ENCODE peak calls at places on chromosomes 11 and 22, in nine cellular contexts. U is A172; P is choroid plexus epithelial cell; H is activated T-cell treated with anti-CD3 and anti-CD28 coated beads, Interleukin-2, amount 50 U/mL, for 4 hours; M is upper lobe of left lung; F is stomach; W is NCI-H69; Y is stimulated activated CD4-positive, alpha-beta T cell treated with anti-CD3 and anti-CD28 coated beads, Interleukin-4, amount 100 ng/mL, for 48 hours; D is NCI-H1930. B is an unnamed sample.

GRCh38 chr22:46075764-46076531 is 74.4 kb upstream of the PPARA start:
- DNase-seq in U (no peak), P (no peak), H (no peak), M (peak; percentile 22), F (peak; percentile 24), W (peak; percentile 72), Y (no peak), D (no peak), B (no peak)

GRCh38 chr11:19934828-19935259 is 222.2 kb downstream of the NAV2 start:
- DNase-seq in U (peak; percentile 85), P (peak; percentile 38), H (no peak), M (no peak), F (no peak), W (no peak), Y (no peak), D (no peak), B (no peak)

GRCh38 chr22:41197808-41198585 is 7.1 kb upstream of the L3MBTL2 start:
- DNase-seq in U (peak; percentile 26), P (no peak), H (peak; percentile 44), M (peak; percentile 59), F (peak; percentile 50), W (peak; percentile 50), Y (peak; percentile 42), D (peak; percentile 19), B (no peak)

GRCh38 chr11:69318093-69318420 is 24.1 kb downstream of the MYEOV start:
- DNase-seq in U (no peak), P (no peak), H (no peak), M (no peak), F (no peak), W (no peak), Y (no peak), D (no peak), B (no peak)

GRCh38 chr11:4072668-4073285 is 21.8 kb upstream of the RRM1 start:
- DNase-seq in U (peak; percentile 82), P (peak; percentile 90), H (peak; percentile 37), M (peak; percentile 60), F (peak; percentile 58), W (peak; percentile 84), Y (no peak), D (peak; percentile 41), B (peak; percentile 29)

GRCh38 chr22:45446216-45446615 is 32.7 kb downstream of the RIBC2 start:
- DNase-seq in U (no peak), P (no peak), H (no peak), M (no peak), F (no peak), W (no peak), Y (no peak), D (no peak), B (no peak)

GRCh38 chr22:18968011-18968749 is 32.1 kb upstream of the PRODH start:
- DNase-seq in U (no peak), P (peak; percentile 40), H (no peak), M (no peak), F (no peak), W (no peak), Y (no peak), D (no peak), B (no peak)

GRCh38 chr22:40403651-40404050 is 33.3 kb downstream of the SGSM3 start:
- DNase-seq in U (no peak), P (no peak), H (no peak), M (no peak), F (no peak), W (no peak), Y (no peak), D (no peak), B (no peak)

GRCh38 chr11:130070109-130070828 is 575 bp downstream of the APLP2 start:
- DNase-seq in U (no peak), P (peak; percentile 37), H (peak; percentile 38), M (no peak), F (peak; percentile 60), W (peak; percentile 77), Y (peak; percentile 30), D (no peak), B (peak; percentile 38)

GRCh38 chr11:68831124-68831523 is 10.6 kb downstream of the CPT1A start:
- DNase-seq in U (no peak), P (no peak), H (no peak), M (no peak), F (peak; percentile 74), W (no peak), Y (no peak), D (no peak), B (no peak)

GRCh38 chr22:31627223-31627731 is 34.7 kb downstream of the PISD start:
- DNase-seq in U (no peak), P (no peak), H (no peak), M (no peak), F (peak; percentile 37), W (peak; percentile 42), Y (no peak), D (no peak), B (no peak)

GRCh38 chr22:42926034-42926433 is 69.0 kb upstream of the ARFGAP3 start:
- DNase-seq in U (peak; percentile 10), P (no peak), H (no peak), M (no peak), F (peak; percentile 56), W (no peak), Y (no peak), D (no peak), B (no peak)

GRCh38 chr11:64796757-64797541 is 6.1 kb downstream of the MAP4K2 start:
- DNase-seq in U (no peak), P (no peak), H (no peak), M (no peak), F (no peak), W (no peak), Y (no peak), D (no peak), B (no peak)